ENCODE peak calls at places on chromosomes 2 and 18, in seven cellular contexts. V is thoracic aorta; E is activated CD4-positive, alpha-beta T cell treated with anti-CD3 and anti-CD28 coated beads, Interleukin-2, amount 10 ng/mL, durations not matched to agents 7 days and 5 days; K is NCI-H1105; O is Daoy; Y is stimulated activated CD8-positive, alpha-beta memory T cell treated with anti-CD3 and anti-CD28 coated beads, Interleukin-12 subunit alpha, Interleukin-12 subunit beta, amount 100 ng/mL, for 4 hours; R is glutamatergic neuron. F is an unnamed sample.

GRCh38 chr2:216350214-216350789 is 22.0 kb downstream of the MARCHF4 start:
- DNase-seq in K (no peak), V (no peak), Y (no peak), O (peak), E (peak), R (no peak), F (peak)

GRCh38 chr2:177147834-177148233 is 64.8 kb upstream of the HNRNPA3 start:
- DNase-seq in E (no peak), O (no peak), K (no peak), Y (no peak), R (no peak), V (no peak), F (no peak)

GRCh38 chr2:227164745-227165350 is 424 bp downstream of the COL4A3 start:
- DNase-seq in V (no peak), R (no peak), K (no peak), O (peak), Y (no peak), E (peak), F (no peak)

GRCh38 chr2:156147594-156148330 is 184.8 kb downstream of the NR4A2 start:
- DNase-seq in E (no peak), V (no peak), R (no peak), O (no peak), K (no peak), Y (no peak), F (no peak)

GRCh38 chr2:98886066-98886554 is 49.9 kb downstream of the CRACDL start:
- DNase-seq in V (no peak), O (no peak), Y (no peak), R (no peak), E (no peak), K (no peak), F (no peak)

GRCh38 chr2:13284688-13285087 is 568.0 kb downstream of the TRIB2 start:
- DNase-seq in O (no peak), Y (no peak), R (no peak), E (no peak), K (no peak), V (no peak), F (no peak)

GRCh38 chr18:70499218-70499691 is 210.4 kb downstream of the SOCS6 start:
- DNase-seq in O (peak), R (no peak), K (no peak), Y (no peak), E (no peak), V (no peak), F (no peak)

GRCh38 chr18:76537621-76538020 is 42.6 kb upstream of the ZNF516 start:
- DNase-seq in R (no peak), O (no peak), E (no peak), V (no peak), Y (no peak), K (no peak), F (no peak)

GRCh38 chr2:7825591-7826312 is 856.1 kb upstream of the ID2 start:
- DNase-seq in E (no peak), K (no peak), Y (no peak), O (no peak), V (no peak), R (no peak), F (no peak)

GRCh38 chr18:68916734-68917133 is 118.9 kb downstream of the CCDC102B start:
- DNase-seq in Y (no peak), V (no peak), R (no peak), O (peak), E (no peak), K (no peak), F (no peak)

GRCh38 chr2:74179063-74179865 is 585 bp upstream of the MOB1A start:
- DNase-seq in K (no peak), E (no peak), R (no peak), O (peak), Y (no peak), V (no peak), F (no peak)

GRCh38 chr2:98715812-98716451 is 15.0 kb downstream of the MGAT4A start:
- DNase-seq in R (no peak), O (no peak), V (no peak), K (no peak), Y (no peak), E (peak), F (no peak)

GRCh38 chr2:37809525-37809924 is 115.6 kb upstream of the RMDN2 start:
- DNase-seq in Y (no peak), R (no peak), V (no peak), O (peak), K (no peak), E (no peak), F (peak)

GRCh38 chr2:210128961-210129360 is 42.2 kb downstream of the KANSL1L start:
- DNase-seq in E (no peak), O (no peak), V (no peak), K (peak), R (no peak), Y (no peak), F (peak)

GRCh38 chr2:85549826-85550225 is 10.9 kb downstream of the MAT2A start:
- DNase-seq in O (peak), K (no peak), E (no peak), R (no peak), V (no peak), Y (no peak), F (peak)

GRCh38 chr2:169983506-169983905 is 156.3 kb downstream of the UBR3 start:
- DNase-seq in V (no peak), E (no peak), K (no peak), R (no peak), Y (no peak), O (no peak), F (no peak)

GRCh38 chr2:120952318-120952717 is 216.7 kb downstream of the GLI2 start:
- DNase-seq in O (peak), E (no peak), R (no peak), V (no peak), Y (no peak), K (no peak), F (no peak)

GRCh38 chr18:366466-367053 is 98.7 kb upstream of the THOC1 start:
- DNase-seq in R (no peak), Y (no peak), V (no peak), K (no peak), O (no peak), E (no peak), F (no peak)

GRCh38 chr2:46311651-46312223 is 14.5 kb downstream of the EPAS1 start:
- DNase-seq in E (no peak), V (no peak), O (no peak), Y (no peak), K (no peak), R (no peak), F (no peak)

GRCh38 chr2:71559080-71559827 is 105.9 kb downstream of the DYSF start:
- DNase-seq in Y (no peak), K (no peak), R (no peak), O (no peak), V (no peak), E (no peak), F (no peak)

GRCh38 chr2:239566162-239566994 is 165.6 kb upstream of the HDAC4 start:
- DNase-seq in V (no peak), R (peak), K (no peak), E (no peak), O (no peak), Y (no peak), F (no peak)

GRCh38 chr2:197179744-197180498 is 130.7 kb downstream of the ANKRD44 start:
- DNase-seq in O (peak), R (no peak), V (no peak), E (no peak), K (no peak), Y (no peak), F (peak)

GRCh38 chr2:22450831-22451230 is 934.1 kb upstream of the KLHL29 start:
- DNase-seq in K (peak), R (no peak), Y (no peak), O (no peak), V (no peak), E (no peak), F (no peak)

GRCh38 chr2:188291142-188291616 is 495 bp upstream of the GULP1 start:
- DNase-seq in K (no peak), V (no peak), R (no peak), Y (no peak), O (peak), E (no peak), F (peak)

GRCh38 chr2:137187258-137187657 is 421.9 kb downstream of the THSD7B start:
- DNase-seq in E (no peak), Y (no peak), R (no peak), V (no peak), K (no peak), O (no peak), F (no peak)

GRCh38 chr2:169452080-169452479 is 27.2 kb upstream of the BBS5 start:
- DNase-seq in K (peak), V (no peak), O (peak), Y (no peak), E (no peak), R (no peak), F (peak)

GRCh38 chr2:55137024-55137958 is 87.0 kb upstream of the RTN4 start:
- DNase-seq in E (no peak), O (no peak), R (no peak), V (no peak), Y (no peak), K (no peak), F (peak)

GRCh38 chr2:28413152-28413895 is 20.7 kb downstream of the FOSL2 start:
- DNase-seq in R (peak), V (no peak), E (no peak), K (peak), Y (no peak), O (no peak), F (no peak)

GRCh38 chr2:162073776-162074578 is at the start of gene DPP4:
- DNase-seq in R (peak), V (no peak), Y (peak), K (peak), E (peak), O (peak), F (peak)

GRCh38 chr2:130808482-130809268 is 28.0 kb upstream of the ARHGEF4 start:
- DNase-seq in Y (no peak), E (no peak), K (no peak), O (peak), V (no peak), R (no peak), F (no peak)

F was measured in dermis blood vessel endothelial cell.